ENCODE peak calls at places on chromosome 16, in six cellular contexts. Z is thoracic aorta, R is anterior cingulate cortex, Y is NCI-H1092, V is activated T-cell treated with anti-CD3 and anti-CD28 coated beads for 1 hour, A is NCI-H345. L is an unnamed sample.

GRCh38 chr16:88009566-88010342 is 58.5 kb downstream of the BANP start:
- DNase-seq in V (no peak), R (no peak), A (no peak), Z (no peak), Y (no peak), L (no peak)

GRCh38 chr16:27256861-27257260 is 11.7 kb downstream of the NSMCE1 start:
- DNase-seq in Y (no peak), V (no peak), Z (no peak), R (no peak), A (no peak), L (no peak)

GRCh38 chr16:89502319-89502843 is 5.8 kb upstream of the SPG7 start:
- DNase-seq in Z (no peak), Y (no peak), A (no peak), R (no peak), V (no peak), L (no peak)

GRCh38 chr16:13957197-13958078 is 37.5 kb downstream of the ERCC4 start:
- DNase-seq in Z (no peak), Y (no peak), V (no peak), A (peak), R (no peak), L (no peak)

GRCh38 chr16:17331071-17331521 is 139.7 kb downstream of the XYLT1 start:
- DNase-seq in Y (no peak), Z (peak), A (no peak), V (no peak), R (no peak), L (no peak)

GRCh38 chr16:14015017-14015416 is 56.1 kb upstream of the MRTFB start:
- DNase-seq in Z (no peak), V (no peak), R (no peak), A (no peak), Y (no peak), L (no peak)

GRCh38 chr16:78515421-78515820 is 416.0 kb downstream of the WWOX start:
- DNase-seq in R (no peak), Y (no peak), Z (no peak), A (no peak), V (no peak), L (no peak)

GRCh38 chr16:84449156-84450140 is 55.0 kb downstream of the MEAK7 start:
- DNase-seq in V (no peak), Z (no peak), A (peak), R (no peak), Y (no peak), L (no peak)

GRCh38 chr16:27813591-27813990 is 249.9 kb downstream of the GSG1L start:
- DNase-seq in Z (no peak), Y (no peak), V (no peak), R (no peak), A (no peak), L (no peak)

GRCh38 chr16:67451704-67452435 is 20.9 kb downstream of the HSD11B2 start:
- DNase-seq in Z (no peak), V (no peak), Y (no peak), R (no peak), A (no peak), L (no peak)

GRCh38 chr16:25868966-25869365 is 177.2 kb downstream of the HS3ST4 start:
- DNase-seq in Z (no peak), R (no peak), Y (no peak), A (no peak), V (no peak), L (no peak)

GRCh38 chr16:23504453-23505179 is 5.7 kb downstream of the GGA2 start:
- DNase-seq in A (peak), Z (peak), V (peak), Y (no peak), R (no peak), L (no peak)

GRCh38 chr16:51522902-51523301 is 371.8 kb upstream of the SALL1 start:
- DNase-seq in Z (no peak), V (no peak), Y (no peak), A (no peak), R (no peak), L (no peak)

GRCh38 chr16:9013508-9013864 is 49.8 kb upstream of the USP7 start:
- DNase-seq in R (no peak), Z (no peak), Y (no peak), V (no peak), A (no peak), L (no peak)

GRCh38 chr16:85651822-85652430 is 36.8 kb downstream of the GINS2 start:
- DNase-seq in Z (no peak), R (no peak), A (peak), V (no peak), Y (no peak), L (no peak)

GRCh38 chr16:89020925-89021595 is 44.1 kb upstream of the CBFA2T3 start:
- DNase-seq in A (no peak), R (no peak), Z (no peak), Y (no peak), V (no peak), L (no peak)

GRCh38 chr16:52617591-52617990 is 70.6 kb upstream of the TOX3 start:
- DNase-seq in R (no peak), V (no peak), A (no peak), Y (no peak), Z (no peak), L (no peak)

GRCh38 chr16:84844561-84845495 is 25.0 kb downstream of the CRISPLD2 start:
- DNase-seq in R (no peak), V (no peak), A (no peak), Y (no peak), Z (no peak), L (no peak)

GRCh38 chr16:80123189-80123588 is 417.6 kb upstream of the DYNLRB2 start:
- DNase-seq in Z (no peak), R (no peak), V (no peak), A (no peak), Y (no peak), L (no peak)

GRCh38 chr16:70646260-70647241 is at the start of gene IL34:
- DNase-seq in R (no peak), Z (no peak), A (peak), Y (peak), V (no peak), L (no peak)

GRCh38 chr16:68128577-68129305 is 43.6 kb downstream of the NFATC3 start:
- DNase-seq in A (no peak), Y (no peak), R (no peak), V (no peak), Z (no peak), L (no peak)

GRCh38 chr16:4982056-4982867 is 24.1 kb downstream of the SEC14L5 start:
- DNase-seq in R (no peak), Y (no peak), V (no peak), A (no peak), Z (no peak), L (no peak)

GRCh38 chr16:1533443-1533951 is at the start of gene TMEM204:
- DNase-seq in A (no peak), V (no peak), Y (no peak), Z (no peak), R (no peak), L (no peak)

L was measured in cortex of kidney.